ENCODE peak calls at places on chromosome 21, in ten cellular contexts. L is uterus, U is astrocyte, X is cardiac fibroblast, H is colonic mucosa, T is epithelial cell of esophagus, V is spleen, W is astrocyte of the spinal cord, D is heart left ventricle, C is tibial nerve. P is an unnamed sample.

GRCh38 chr21:34722684-34723300 is 54.0 kb downstream of the CLIC6 start:
- DNase-seq in L (no peak), U (no peak), X (no peak), H (peak; percentile 27), T (no peak), V (no peak), W (no peak), D (no peak), C (no peak), P (no peak)

GRCh38 chr21:38619865-38620513 is 121.7 kb upstream of the ERG start:
- DNase-seq in L (peak; percentile 78), U (peak; percentile 94), X (peak; percentile 86), H (no peak), T (peak; percentile 81), V (no peak), W (no peak), D (no peak), C (peak; percentile 17), P (no peak)

GRCh38 chr21:39313457-39314154 is at the start of gene BRWD1:
- DNase-seq in L (peak; percentile 77), U (peak; percentile 77), X (peak; percentile 93), H (peak; percentile 79), T (peak; percentile 86), V (peak; percentile 95), W (peak; percentile 89), D (peak; percentile 92), C (peak; percentile 74), P (no peak)

GRCh38 chr21:34545079-34545884 is 33.3 kb upstream of the KCNE1 start:
- DNase-seq in L (no peak), U (peak; percentile 71), X (peak; percentile 81), H (peak; percentile 49), T (peak; percentile 34), V (no peak), W (peak; percentile 73), D (no peak), C (peak; percentile 27), P (no peak)

GRCh38 chr21:33428669-33429068 is 25.5 kb downstream of the IFNGR2 start:
- DNase-seq in L (no peak), U (no peak), X (no peak), H (no peak), T (peak; percentile 98), V (no peak), W (no peak), D (no peak), C (no peak), P (no peak)

GRCh38 chr21:43306911-43307676 is 119.8 kb downstream of the SIK1 start:
- DNase-seq in L (no peak), U (peak; percentile 57), X (peak; percentile 19), H (no peak), T (peak; percentile 87), V (peak; percentile 72), W (peak; percentile 17), D (peak; percentile 61), C (no peak), P (no peak)

GRCh38 chr21:45543371-45543709 is 1.1 kb upstream of the SLC19A1 start:
- DNase-seq in L (peak; percentile 26), U (no peak), X (no peak), H (no peak), T (no peak), V (no peak), W (no peak), D (peak; percentile 56), C (no peak), P (no peak)

GRCh38 chr21:42113926-42114409 is 42.9 kb downstream of the UMODL1 start:
- DNase-seq in L (no peak), U (no peak), X (no peak), H (no peak), T (peak; percentile 74), V (peak; percentile 60), W (no peak), D (peak; percentile 54), C (peak; percentile 44), P (no peak)

GRCh38 chr21:29738730-29739129 is 201.1 kb downstream of the GRIK1 start:
- DNase-seq in L (no peak), U (no peak), X (no peak), H (no peak), T (no peak), V (no peak), W (no peak), D (no peak), C (no peak), P (no peak)

GRCh38 chr21:42456457-42456856 is 39.6 kb downstream of the RSPH1 start:
- DNase-seq in L (no peak), U (no peak), X (no peak), H (no peak), T (peak; percentile 64), V (peak; percentile 62), W (peak; percentile 24), D (no peak), C (no peak), P (no peak)

GRCh38 chr21:33205476-33205875 is 24.3 kb upstream of the IFNAR2 start:
- DNase-seq in L (no peak), U (no peak), X (no peak), H (no peak), T (no peak), V (no peak), W (no peak), D (no peak), C (no peak), P (no peak)

GRCh38 chr21:44700101-44701022 is 3.4 kb downstream of the KRTAP10-12 start:
- DNase-seq in L (no peak), U (no peak), X (no peak), H (no peak), T (no peak), V (no peak), W (no peak), D (no peak), C (no peak), P (no peak)

GRCh38 chr21:43654806-43655489 is 4.3 kb downstream of the HSF2BP start:
- DNase-seq in L (no peak), U (peak; percentile 37), X (no peak), H (no peak), T (peak; percentile 67), V (no peak), W (peak; percentile 41), D (no peak), C (no peak), P (peak; percentile 40)

GRCh38 chr21:25080706-25081495 is 526.4 kb downstream of the MRPL39 start:
- DNase-seq in L (no peak), U (peak; percentile 74), X (no peak), H (no peak), T (no peak), V (no peak), W (peak; percentile 43), D (no peak), C (no peak), P (no peak)

GRCh38 chr21:39022901-39023693 is 160.2 kb downstream of the PSMG1 start:
- DNase-seq in L (peak; percentile 59), U (peak; percentile 66), X (peak; percentile 98), H (no peak), T (no peak), V (peak; percentile 88), W (no peak), D (peak; percentile 86), C (peak; percentile 52), P (no peak)

GRCh38 chr21:29152936-29153335 is 22.5 kb downstream of the MAP3K7CL start:
- DNase-seq in L (no peak), U (peak; percentile 57), X (peak; percentile 62), H (no peak), T (peak; percentile 65), V (no peak), W (no peak), D (no peak), C (no peak), P (no peak)

GRCh38 chr21:45479691-45480675 is 62.3 kb downstream of the SLC19A1 start:
- DNase-seq in L (no peak), U (no peak), X (no peak), H (no peak), T (no peak), V (no peak), W (no peak), D (peak; percentile 61), C (no peak), P (no peak)

GRCh38 chr21:40841524-40842196 is 5.3 kb downstream of the DSCAM start:
- DNase-seq in L (no peak), U (peak; percentile 20), X (no peak), H (no peak), T (peak; percentile 79), V (peak; percentile 74), W (peak; percentile 30), D (no peak), C (peak; percentile 12), P (no peak)
- TF ChIP-seq CTCF in L (no peak), U (peak; percentile 20), X (no peak), H (no peak), T (peak; percentile 69), V (no peak), W (peak; percentile 70), D (peak; percentile 22), C (peak; percentile 28), P (no peak)

DNA sequence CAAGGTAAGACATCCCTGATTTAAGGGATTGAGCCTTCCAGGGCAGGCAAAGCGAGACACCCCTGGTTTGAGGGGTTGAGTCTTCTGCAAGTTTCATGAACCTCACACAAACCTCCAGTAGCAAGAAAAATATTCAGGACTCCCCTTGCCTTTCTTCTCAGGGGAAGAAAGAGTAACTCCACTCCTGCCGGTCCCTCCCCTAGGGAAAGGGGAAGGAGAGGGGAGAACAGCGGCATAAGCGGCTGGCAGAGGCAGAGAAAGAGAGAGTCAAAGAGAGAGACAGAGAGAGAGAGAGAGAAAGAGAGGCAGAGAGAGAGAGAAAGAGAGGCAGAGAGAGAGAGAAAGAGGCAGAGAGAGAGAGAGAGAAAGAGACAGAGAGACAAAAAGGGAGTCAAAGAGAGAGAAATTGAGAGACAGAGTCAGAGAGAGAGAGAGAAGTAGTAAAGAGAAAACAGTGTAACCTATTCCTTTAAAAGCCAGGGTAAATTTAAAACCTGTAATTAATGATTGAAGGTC is 29.5 kb upstream of the CBR3 start:
- DNase-seq in L (no peak), U (no peak), X (no peak), H (no peak), T (no peak), V (no peak), W (no peak), D (no peak), C (no peak), P (no peak)
- H3K4me3 ChIP-seq in L (no peak overlapping the region), U (peak overlapping the region; percentile 50), X (no peak overlapping the region), H (no peak overlapping the region), T (no peak overlapping the region), V (no peak overlapping the region), W (peak overlapping the region; percentile 24), D (no peak overlapping the region), C (peak overlapping the region; percentile 27), P (no peak overlapping the region)

DNA sequence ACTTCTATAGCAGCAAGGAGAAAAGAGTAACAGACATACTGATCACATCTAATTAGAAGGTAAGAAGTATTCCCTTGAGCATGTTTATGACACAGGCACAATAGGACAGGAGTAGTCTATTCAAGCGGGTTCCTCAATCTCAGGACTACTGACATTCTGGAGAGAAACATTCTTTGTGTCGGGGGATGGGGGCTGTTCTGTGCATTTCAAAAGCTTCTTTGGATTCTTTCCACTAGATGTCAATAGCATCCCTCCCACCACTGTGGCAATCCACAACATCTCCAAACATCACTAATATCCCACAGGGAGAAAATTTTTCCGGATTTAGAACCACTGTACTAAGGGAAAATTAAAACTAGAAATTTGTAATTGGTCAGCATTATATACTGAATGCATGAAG is 56.9 kb downstream of the ADAMTS5 start:
- DNase-seq in L (no peak), U (no peak), X (peak; percentile 10), H (no peak), T (peak; percentile 12), V (no peak), W (peak; percentile 5), D (no peak), C (no peak), P (no peak)
- TF ChIP-seq CTCF in L (no peak), U (no peak), X (peak; percentile 7), H (no peak), T (no peak), V (no peak), W (peak; percentile 15), D (no peak), C (no peak), P (peak; percentile 17)

GRCh38 chr21:26115899-26116298 is 54.7 kb downstream of the APP start:
- DNase-seq in L (no peak), U (peak; percentile 61), X (peak; percentile 80), H (no peak), T (no peak), V (no peak), W (peak; percentile 71), D (no peak), C (no peak), P (no peak)
- H3K4me3 ChIP-seq in L (no peak overlapping the region), U (no peak overlapping the region), X (no peak overlapping the region), H (no peak overlapping the region), T (no peak overlapping the region), V (no peak overlapping the region), W (no peak overlapping the region), D (no peak overlapping the region), C (no peak overlapping the region), P (no peak overlapping the region)

P was measured in HFF-Myc.